ENCODE peak calls at places on chromosomes 11 and 22, in five cellular contexts. A is fibroblast of lung, C is endothelial cell of umbilical vein, F is GM23338, G is H9. X is an unnamed sample.

GRCh38 chr11:60918941-60919275 is 5.0 kb downstream of the TMEM109 start:
- DNase-seq in A (peak; percentile 18), C (no peak), F (no peak), G (no peak), X (no peak)

GRCh38 chr22:50302564-50302963 is 4.9 kb downstream of the PLXNB2 start:
- DNase-seq in A (no peak), C (no peak), F (no peak), G (no peak), X (no peak)

GRCh38 chr22:39952347-39952746 is 7.8 kb upstream of the TMA7B start:
- DNase-seq in A (no peak), C (no peak), F (no peak), G (no peak), X (no peak)

GRCh38 chr11:123672568-123672967 is 18.1 kb upstream of the SCN3B start:
- DNase-seq in A (no peak), C (no peak), F (no peak), G (no peak), X (no peak)

GRCh38 chr22:19743081-19743480 is 17.5 kb upstream of the TBX1 start:
- DNase-seq in A (no peak), C (no peak), F (no peak), G (no peak), X (no peak)

GRCh38 chr11:92455221-92455790 is 230.7 kb downstream of the FAT3 start:
- DNase-seq in A (no peak), C (no peak), F (no peak), G (no peak), X (no peak)

GRCh38 chr22:48896766-48897637 is 930.7 kb downstream of the BRD1 start:
- DNase-seq in A (no peak), C (no peak), F (no peak), G (peak; percentile 19), X (no peak)

GRCh38 chr11:2688381-2689231 is 11.2 kb downstream of the KCNQ1OT1 start:
- DNase-seq in A (no peak), C (no peak), F (no peak), G (no peak), X (no peak)

GRCh38 chr11:132718711-132719641 is 813.3 kb downstream of the OPCML start:
- DNase-seq in A (no peak), C (no peak), F (no peak), G (no peak), X (peak; percentile 94)

GRCh38 chr11:20022363-20023081 is 137.8 kb downstream of the DBX1 start:
- DNase-seq in A (peak; percentile 78), C (peak; percentile 90), F (peak; percentile 91), G (peak; percentile 80), X (no peak)

GRCh38 chr11:14065153-14065552 is 102.6 kb downstream of the SPON1 start:
- DNase-seq in A (no peak), C (no peak), F (no peak), G (no peak), X (no peak)

GRCh38 chr11:131687291-131688055 is 317.1 kb downstream of the NTM start:
- DNase-seq in A (no peak), C (no peak), F (no peak), G (no peak), X (no peak)

GRCh38 chr22:30909306-30909705 is 59.3 kb downstream of the MORC2 start:
- DNase-seq in A (no peak), C (no peak), F (no peak), G (no peak), X (no peak)

GRCh38 chr11:12478743-12479142 is 101.4 kb downstream of the PARVA start:
- DNase-seq in A (peak; percentile 49), C (no peak), F (no peak), G (no peak), X (no peak)

GRCh38 chr11:15157181-15157580 is 42.5 kb downstream of the INSC start:
- DNase-seq in A (peak; percentile 79), C (no peak), F (no peak), G (no peak), X (no peak)

GRCh38 chr22:20071524-20071972 is 8.5 kb upstream of the DGCR8 start:
- DNase-seq in A (no peak), C (no peak), F (no peak), G (no peak), X (no peak)

GRCh38 chr11:104254347-104254746 is 90.4 kb upstream of the PDGFD start:
- DNase-seq in A (peak; percentile 41), C (peak; percentile 23), F (peak; percentile 92), G (peak; percentile 85), X (peak; percentile 24)

GRCh38 chr11:77590194-77590591 is 440 bp downstream of the AQP11 start:
- DNase-seq in A (peak; percentile 46), C (no peak), F (peak; percentile 76), G (peak; percentile 62), X (peak; percentile 47)

GRCh38 chr11:30567148-30567547 is 19.0 kb downstream of the MPPED2 start:
- DNase-seq in A (peak; percentile 7), C (no peak), F (no peak), G (no peak), X (no peak)

GRCh38 chr11:8925711-8926110 is 7.0 kb downstream of the C11orf16 start:
- DNase-seq in A (no peak), C (no peak), F (no peak), G (no peak), X (no peak)

GRCh38 chr11:35511666-35512065 is 13.8 kb downstream of the PAMR1 start:
- DNase-seq in A (peak; percentile 41), C (no peak), F (no peak), G (no peak), X (no peak)

GRCh38 chr11:92681606-92682005 is 287.8 kb upstream of the MTNR1B start:
- DNase-seq in A (no peak), C (no peak), F (no peak), G (no peak), X (no peak)

GRCh38 chr11:105298630-105299029 is 159.1 kb upstream of the CARD18 start:
- DNase-seq in A (no peak), C (no peak), F (no peak), G (no peak), X (no peak)

GRCh38 chr11:1871531-1871930 is 18.6 kb downstream of the LSP1 start:
- DNase-seq in A (no peak), C (no peak), F (no peak), G (no peak), X (no peak)

GRCh38 chr11:2565447-2566222 is 120.8 kb downstream of the KCNQ1 start:
- DNase-seq in A (no peak), C (no peak), F (no peak), G (no peak), X (no peak)

GRCh38 chr11:29751618-29752017 is 265.2 kb downstream of the KCNA4 start:
- DNase-seq in A (no peak), C (no peak), F (no peak), G (no peak), X (no peak)

GRCh38 chr11:130325691-130326090 is 11.0 kb upstream of the ZBTB44 start:
- DNase-seq in A (no peak), C (no peak), F (no peak), G (no peak), X (no peak)

GRCh38 chr11:70711911-70712185 is 313.5 kb downstream of the CTTN start:
- DNase-seq in A (no peak), C (no peak), F (no peak), G (peak; percentile 21), X (no peak)

GRCh38 chr11:3905080-3905953 is 49.9 kb downstream of the STIM1 start:
- DNase-seq in A (peak; percentile 76), C (no peak), F (peak; percentile 13), G (no peak), X (peak; percentile 46)

GRCh38 chr11:66987158-66987620 is 12.1 kb downstream of the C11orf86 start:
- DNase-seq in A (peak; percentile 19), C (no peak), F (peak; percentile 68), G (peak; percentile 78), X (no peak)
- H2AFZ ChIP-seq in A (no peak overlapping the region), C (no peak overlapping the region), F (peak overlapping the region; percentile 52), G (no peak overlapping the region), X (no peak overlapping the region)

DNA sequence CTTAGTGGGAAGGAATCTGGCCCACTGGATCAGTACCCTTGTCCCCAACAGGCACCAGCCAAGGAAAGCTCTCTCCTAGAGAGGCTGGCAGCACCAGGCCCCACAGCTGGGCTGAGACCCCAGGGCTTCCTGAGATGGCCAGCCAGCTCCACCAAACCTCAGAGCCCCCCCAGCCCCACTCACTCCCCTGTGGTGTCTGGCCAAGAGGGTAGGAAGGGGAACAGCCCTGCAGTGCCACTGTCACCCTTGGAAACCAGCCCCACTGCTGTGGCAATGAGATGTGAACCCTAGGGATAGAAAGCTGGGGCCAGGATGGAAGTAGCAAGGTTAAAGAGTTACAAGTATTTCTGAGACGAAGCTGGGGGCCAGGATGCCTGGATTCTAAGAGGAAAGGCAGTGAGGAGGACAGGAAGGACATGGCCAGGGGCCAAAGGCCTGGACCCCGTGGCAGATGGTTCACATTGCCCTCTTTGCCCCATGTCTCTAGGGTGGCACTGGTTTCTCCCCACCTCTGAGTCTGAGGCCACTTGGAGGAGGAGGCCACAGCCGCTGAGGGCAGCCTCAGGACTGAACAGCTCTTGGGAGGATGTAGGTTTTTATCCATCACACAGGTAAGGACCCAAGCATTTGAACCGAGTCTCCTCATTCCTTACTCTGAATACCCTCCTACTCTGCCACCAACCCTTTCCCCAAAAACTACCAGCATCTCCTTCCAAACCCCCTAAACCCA is 28.8 kb downstream of the NRXN2 start:
- DNase-seq in A (no peak), C (no peak), F (no peak), G (no peak), X (no peak)
- H2AFZ ChIP-seq in A (no peak overlapping the region), C (no peak overlapping the region), F (no peak overlapping the region), G (no peak overlapping the region), X (no peak overlapping the region)

DNA sequence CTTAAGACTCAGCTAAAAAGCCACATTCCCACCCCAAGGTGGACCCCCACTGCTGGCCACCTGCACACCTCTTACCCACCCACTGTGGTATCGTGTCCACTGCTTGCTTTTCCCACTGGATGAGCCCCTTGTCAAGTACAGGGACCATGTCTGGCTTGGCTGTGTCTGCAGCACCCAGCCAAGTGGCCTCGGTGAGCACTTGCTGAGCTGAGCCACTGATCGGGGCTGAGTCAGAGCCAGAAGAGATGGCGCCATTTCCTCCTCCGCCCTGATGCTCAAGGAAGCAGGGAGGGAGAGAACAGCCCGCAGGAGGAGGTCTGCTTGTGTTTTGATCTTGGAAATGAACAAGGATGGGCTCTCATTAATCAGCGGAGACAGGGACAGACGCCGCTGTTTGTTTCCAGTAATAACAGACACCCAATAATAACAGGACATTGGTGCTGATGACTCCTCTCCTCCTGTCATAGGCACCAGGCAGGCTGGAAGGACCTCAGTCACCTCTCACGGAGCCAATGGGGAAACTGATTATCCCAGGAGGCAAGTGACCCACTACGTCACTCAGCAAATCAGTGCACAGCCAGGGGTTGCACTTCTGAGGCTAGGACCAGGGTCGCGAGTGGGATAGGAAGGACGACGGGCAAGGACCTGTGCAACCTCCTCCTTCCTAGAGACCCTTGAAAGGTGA is 85.2 kb upstream of the RTL6 start:
- DNase-seq in A (no peak), C (no peak), F (no peak), G (peak; percentile 21), X (no peak)
- H2AFZ ChIP-seq in A (peak overlapping the region; percentile 39), C (no peak overlapping the region), F (no peak overlapping the region), G (no peak overlapping the region), X (no peak overlapping the region)

GRCh38 chr11:17845431-17845881 is 110.9 kb downstream of the KCNC1 start:
- DNase-seq in A (peak; percentile 95), C (no peak), F (no peak), G (no peak), X (no peak)
- H2AFZ ChIP-seq in A (no peak overlapping the region), C (no peak overlapping the region), F (no peak overlapping the region), G (no peak overlapping the region), X (no peak overlapping the region)

X was measured in MM.1S.